ENCODE peak calls at places on chromosomes 1 and 21, in four cellular contexts. One of them, this sample, is unnamed.

GRCh38 chr1:149884433-149885363 is 14.7 kb upstream of the BOLA1 start:
- DNase-seq in HCT116: peak; percentile 7
- DNase-seq in MM.1S: peak; percentile 63
- DNase-seq in uterus: no peak
- DNase-seq in this sample: no peak

GRCh38 chr21:37751268-37751975 is 164.8 kb downstream of the KCNJ6 start:
- DNase-seq in HCT116: no peak
- DNase-seq in MM.1S: no peak
- DNase-seq in uterus: no peak
- DNase-seq in this sample: no peak

GRCh38 chr1:150371110-150371509 is 7.2 kb downstream of the RPRD2 start:
- DNase-seq in HCT116: no peak
- DNase-seq in MM.1S: no peak
- DNase-seq in uterus: no peak
- DNase-seq in this sample: no peak

GRCh38 chr21:26964379-26964778 is 2.5 kb downstream of the ADAMTS5 start:
- DNase-seq in HCT116: no peak
- DNase-seq in MM.1S: no peak
- DNase-seq in uterus: peak; percentile 90
- DNase-seq in this sample: peak; percentile 72

GRCh38 chr1:11158720-11159321 is 30.3 kb upstream of the ANGPTL7 start:
- DNase-seq in HCT116: no peak
- DNase-seq in MM.1S: no peak
- DNase-seq in uterus: no peak
- DNase-seq in this sample: no peak

GRCh38 chr1:211036701-211037494 is 97.0 kb downstream of the KCNH1 start:
- DNase-seq in HCT116: peak; percentile 64
- DNase-seq in MM.1S: no peak
- DNase-seq in uterus: no peak
- DNase-seq in this sample: no peak

GRCh38 chr1:85585845-85586244 is 5.3 kb downstream of the CCN1 start:
- DNase-seq in HCT116: no peak
- DNase-seq in MM.1S: no peak
- DNase-seq in uterus: peak; percentile 36
- DNase-seq in this sample: no peak

GRCh38 chr1:1264868-1265272 is 8.8 kb downstream of the UBE2J2 start:
- DNase-seq in HCT116: no peak
- DNase-seq in MM.1S: no peak
- DNase-seq in uterus: no peak
- DNase-seq in this sample: no peak

GRCh38 chr1:222928212-222928611 is 113.4 kb downstream of the DISP1 start:
- DNase-seq in HCT116: no peak
- DNase-seq in MM.1S: no peak
- DNase-seq in uterus: peak; percentile 31
- DNase-seq in this sample: peak; percentile 64

GRCh38 chr1:183731151-183731550 is 73.8 kb upstream of the RGL1 start:
- DNase-seq in HCT116: no peak
- DNase-seq in MM.1S: no peak
- DNase-seq in uterus: no peak
- DNase-seq in this sample: no peak

GRCh38 chr1:230277201-230277771 is 148.8 kb downstream of the PGBD5 start:
- DNase-seq in HCT116: no peak
- DNase-seq in MM.1S: no peak
- DNase-seq in uterus: peak; percentile 9
- DNase-seq in this sample: peak; percentile 15

GRCh38 chr1:114353233-114353632 is 157.8 kb downstream of the TRIM33 start:
- DNase-seq in HCT116: no peak
- DNase-seq in MM.1S: no peak
- DNase-seq in uterus: peak; percentile 80
- DNase-seq in this sample: peak; percentile 69

DNA sequence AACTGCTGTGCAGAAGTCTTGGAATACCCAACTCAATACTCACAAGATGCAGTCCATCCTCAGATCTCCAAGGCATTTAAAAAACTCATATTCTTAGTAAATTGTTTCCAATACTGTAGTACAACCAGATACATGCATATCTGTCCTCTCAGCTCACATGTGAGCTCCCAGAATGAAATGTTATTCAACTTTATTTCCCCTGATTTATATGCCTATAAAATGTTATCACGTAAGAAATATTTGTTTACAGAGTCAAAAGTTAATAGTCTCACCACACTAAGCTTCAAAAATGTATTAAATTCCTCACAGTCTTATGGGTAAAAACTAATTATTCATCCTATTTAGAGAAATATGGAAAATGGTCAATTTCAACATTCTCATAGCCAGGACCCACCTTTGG is 56.6 kb downstream of the LTN1 start:
- DNase-seq in HCT116: no peak
- DNase-seq in MM.1S: no peak
- DNase-seq in uterus: no peak
- DNase-seq in this sample: no peak
- H3K36me3 ChIP-seq in HCT116: peaks cover 20% of the 10 kb centered on the region
- H3K36me3 ChIP-seq in MM.1S: peaks cover 5% of the 10 kb centered on the region
- H3K36me3 ChIP-seq in uterus: no peaks in the 10 kb centered on the region
- H3K36me3 ChIP-seq in this sample: peaks cover 95% of the 10 kb centered on the region

DNA sequence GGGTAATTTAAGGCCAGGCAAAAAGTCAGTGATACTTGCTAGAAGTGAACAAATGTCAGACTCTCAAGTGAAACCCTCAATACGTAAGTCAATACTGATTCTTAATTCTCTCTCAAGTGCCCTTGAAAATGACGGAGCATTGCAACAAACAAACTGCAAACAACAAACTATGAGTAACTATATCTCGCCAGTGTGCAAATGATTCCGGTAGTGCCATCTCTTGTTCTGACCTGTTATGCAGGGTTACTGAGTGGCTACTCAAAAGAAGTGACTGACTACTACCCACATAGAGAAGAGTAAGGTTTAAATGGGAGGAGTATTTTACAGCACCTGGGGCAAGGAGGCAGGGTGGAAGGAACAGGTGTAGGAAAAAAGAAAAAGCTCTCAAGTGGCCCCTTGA is 1.6 kb downstream of the SLC19A2 start:
- DNase-seq in HCT116: no peak
- DNase-seq in MM.1S: no peak
- DNase-seq in uterus: no peak
- DNase-seq in this sample: no peak
- H3K27ac ChIP-seq in HCT116: no peak overlapping the region
- H3K27ac ChIP-seq in MM.1S: no peak overlapping the region
- H3K27ac ChIP-seq in uterus: peak overlapping the region; percentile 100
- H3K27ac ChIP-seq in this sample: peak overlapping the region; percentile 99

DNA sequence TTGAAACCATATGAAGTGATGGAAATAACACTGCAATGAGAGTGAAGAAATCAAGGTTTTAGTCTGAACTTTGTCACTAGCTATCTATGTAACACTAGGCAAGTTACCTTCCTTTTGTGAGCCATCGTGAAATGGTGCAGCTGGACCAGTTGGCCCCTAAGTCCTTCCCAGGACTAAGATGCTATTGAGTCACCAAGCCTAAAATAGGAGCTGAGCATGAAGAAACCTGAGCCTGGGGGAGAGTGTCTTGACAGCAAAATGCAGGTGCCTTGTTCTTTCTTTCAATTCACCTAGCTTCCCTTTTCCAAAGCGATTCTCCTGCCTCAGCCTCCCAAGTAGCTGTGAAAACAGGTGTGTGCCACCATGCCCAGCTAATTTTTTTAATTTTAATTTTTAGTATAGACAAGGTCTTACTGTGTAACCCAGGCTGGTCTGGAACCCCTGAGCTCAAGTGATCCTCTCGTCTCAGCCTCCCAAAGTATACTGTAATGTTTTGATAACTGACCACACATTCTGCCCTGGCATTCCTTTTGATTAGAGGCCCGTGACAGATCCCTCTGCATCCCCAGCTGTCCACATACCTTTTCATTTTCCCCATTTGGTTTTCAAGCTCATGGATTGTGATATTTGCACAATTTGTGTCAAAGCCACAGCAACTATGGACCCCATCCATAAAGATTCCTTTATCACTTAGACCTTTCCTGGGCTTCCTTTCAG is 117.0 kb upstream of the ATP1A1 start:
- DNase-seq in HCT116: no peak
- DNase-seq in MM.1S: peak; percentile 12
- DNase-seq in uterus: no peak
- DNase-seq in this sample: no peak
- H3K4me1 ChIP-seq in HCT116: peaks cover 3% of the 10 kb centered on the region
- H3K4me1 ChIP-seq in MM.1S: peaks cover 16% of the 10 kb centered on the region
- H3K4me1 ChIP-seq in uterus: no peaks in the 10 kb centered on the region
- H3K4me1 ChIP-seq in this sample: peaks cover 13% of the 10 kb centered on the region

GRCh38 chr1:216044538-216044937 is 378.7 kb downstream of the USH2A start:
- DNase-seq in HCT116: no peak
- DNase-seq in MM.1S: no peak
- DNase-seq in uterus: no peak
- DNase-seq in this sample: no peak

GRCh38 chr1:216051071-216051470 is 372.2 kb downstream of the USH2A start:
- DNase-seq in HCT116: no peak
- DNase-seq in MM.1S: no peak
- DNase-seq in uterus: no peak
- DNase-seq in this sample: no peak

GRCh38 chr1:216047821-216048220 is 375.4 kb downstream of the USH2A start:
- DNase-seq in HCT116: no peak
- DNase-seq in MM.1S: no peak
- DNase-seq in uterus: no peak
- DNase-seq in this sample: no peak

GRCh38 chr1:216045400-216045799 is 377.8 kb downstream of the USH2A start:
- DNase-seq in HCT116: no peak
- DNase-seq in MM.1S: no peak
- DNase-seq in uterus: no peak
- DNase-seq in this sample: no peak
- H3K36me3 ChIP-seq in HCT116: no peaks in the 10 kb centered on the region
- H3K36me3 ChIP-seq in MM.1S: no peaks in the 10 kb centered on the region
- H3K36me3 ChIP-seq in uterus: no peaks in the 10 kb centered on the region
- H3K36me3 ChIP-seq in this sample: no peaks in the 10 kb centered on the region

GRCh38 chr1:15179485-15179883 is 25.9 kb downstream of the TMEM51 start:
- DNase-seq in HCT116: no peak
- DNase-seq in MM.1S: no peak
- DNase-seq in uterus: no peak
- DNase-seq in this sample: no peak
- H3K27ac ChIP-seq in HCT116: peak overlapping the region; percentile 86
- H3K27ac ChIP-seq in MM.1S: peak overlapping the region; percentile 89
- H3K27ac ChIP-seq in uterus: no peak overlapping the region
- H3K27ac ChIP-seq in this sample: peak overlapping the region; percentile 30

DNA sequence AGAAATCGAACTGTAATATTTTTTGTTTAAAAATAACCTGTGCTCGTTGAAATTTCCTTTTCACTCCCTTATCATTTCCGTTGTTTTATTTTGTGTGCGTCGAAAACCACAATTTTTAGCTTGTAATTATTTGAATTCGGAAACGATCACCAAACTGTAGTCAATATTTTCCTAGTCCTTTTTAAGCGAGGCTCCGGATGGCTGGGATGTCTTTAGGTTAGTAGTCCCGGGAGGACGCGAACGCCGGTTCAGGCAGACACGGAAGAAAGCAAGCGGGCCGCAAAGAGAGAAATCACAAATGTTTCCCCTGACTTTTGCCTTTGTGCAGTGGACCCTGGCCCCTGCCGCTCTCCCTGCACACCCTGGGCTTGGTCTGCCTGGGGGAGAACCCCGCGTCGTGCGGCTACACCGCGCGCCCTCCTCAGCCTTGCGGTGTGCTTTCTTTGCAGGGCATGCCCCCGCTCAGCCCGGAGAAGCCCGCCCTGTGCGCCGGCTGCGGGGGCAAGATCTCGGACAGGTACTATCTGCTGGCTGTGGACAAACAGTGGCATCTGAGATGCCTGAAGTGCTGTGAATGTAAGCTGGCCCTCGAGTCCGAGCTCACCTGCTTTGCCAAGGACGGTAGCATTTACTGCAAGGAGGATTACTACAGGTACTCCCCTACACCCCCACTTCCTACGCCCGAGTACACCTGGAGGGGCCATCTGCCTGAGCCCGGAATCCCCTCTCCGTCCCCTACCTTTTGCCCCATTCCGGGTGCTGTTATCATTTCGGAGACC is 2.5 kb downstream of the LHX9 start:
- DNase-seq in HCT116: no peak
- DNase-seq in MM.1S: no peak
- DNase-seq in uterus: no peak
- DNase-seq in this sample: no peak
- H3K4me1 ChIP-seq in HCT116: peaks cover 15% of the 10 kb centered on the region
- H3K4me1 ChIP-seq in MM.1S: no peaks in the 10 kb centered on the region
- H3K4me1 ChIP-seq in uterus: no peaks in the 10 kb centered on the region
- H3K4me1 ChIP-seq in this sample: peaks cover 25% of the 10 kb centered on the region

DNA sequence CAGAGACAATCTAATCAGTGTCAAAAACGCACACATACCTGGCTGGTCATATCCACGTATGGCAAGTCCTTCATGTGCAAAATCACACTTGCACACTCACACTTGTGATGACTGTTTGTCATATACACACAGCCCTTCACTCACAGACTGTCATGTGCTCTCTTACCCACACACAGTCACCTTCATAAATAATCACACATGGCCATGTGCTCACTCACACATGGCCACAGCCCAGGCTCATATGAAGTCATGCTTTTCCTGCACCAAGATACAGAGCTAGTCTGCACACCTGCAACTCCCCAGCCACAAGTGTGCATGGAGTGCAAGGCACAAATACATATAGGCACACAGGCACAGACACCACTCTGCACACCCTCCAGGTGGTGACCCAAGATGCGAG is 45.4 kb upstream of the FOXO6 start:
- DNase-seq in HCT116: no peak
- DNase-seq in MM.1S: no peak
- DNase-seq in uterus: no peak
- DNase-seq in this sample: no peak
- H3K36me3 ChIP-seq in HCT116: no peaks in the 10 kb centered on the region
- H3K36me3 ChIP-seq in MM.1S: no peaks in the 10 kb centered on the region
- H3K36me3 ChIP-seq in uterus: no peaks in the 10 kb centered on the region
- H3K36me3 ChIP-seq in this sample: no peaks in the 10 kb centered on the region

GRCh38 chr1:46289134-46289494 is 14.3 kb downstream of the LRRC41 start:
- DNase-seq in HCT116: no peak
- DNase-seq in MM.1S: no peak
- DNase-seq in uterus: no peak
- DNase-seq in this sample: no peak
- H3K27ac ChIP-seq in HCT116: no peak overlapping the region
- H3K27ac ChIP-seq in MM.1S: no peak overlapping the region
- H3K27ac ChIP-seq in uterus: no peak overlapping the region
- H3K27ac ChIP-seq in this sample: peak overlapping the region; percentile 24